ENCODE peak calls at places on chromosomes 5 and 9, in six cellular contexts. K, H, P, E, X and M are unnamed samples.
A peak's percentile ranks its signal among the peaks of the same experiment; 100 is the strongest.

GRCh38 chr9:21031091-21031817 is at the start of gene HACD4:
- DNase-seq in K (peak; percentile 42), H (peak; percentile 18), P (no peak), E (peak; percentile 47), X (peak; percentile 18), M (no peak)

GRCh38 chr9:81522721-81523551 is 166.4 kb downstream of the TLE1 start:
- DNase-seq in K (peak; percentile 83), H (no peak), P (no peak), E (no peak), X (peak; percentile 40), M (no peak)

GRCh38 chr5:10511741-10512640 is 51.9 kb upstream of the ANKRD33B start:
- DNase-seq in K (no peak), H (no peak), P (peak; percentile 95), E (no peak), X (no peak), M (no peak)

GRCh38 chr9:89497181-89497963 is 541 bp downstream of the SEMA4D start:
- DNase-seq in K (no peak), H (no peak), P (no peak), E (no peak), X (no peak), M (no peak)

GRCh38 chr5:179176571-179177230 is 116.5 kb downstream of the ZNF354C start:
- DNase-seq in K (no peak), H (no peak), P (no peak), E (no peak), X (no peak), M (no peak)

GRCh38 chr5:3143382-3143781 is 391.9 kb upstream of the IRX2 start:
- DNase-seq in K (no peak), H (no peak), P (no peak), E (no peak), X (no peak), M (no peak)

GRCh38 chr9:4762889-4763521 is 22.0 kb upstream of the AK3 start:
- DNase-seq in K (peak; percentile 52), H (no peak), P (no peak), E (peak; percentile 67), X (no peak), M (no peak)

GRCh38 chr9:6735422-6735821 is 22.4 kb upstream of the KDM4C start:
- DNase-seq in K (no peak), H (no peak), P (no peak), E (no peak), X (no peak), M (no peak)

GRCh38 chr9:136840877-136841645 is 1.2 kb upstream of the AJM1 start:
- DNase-seq in K (peak; percentile 44), H (no peak), P (peak; percentile 94), E (no peak), X (peak; percentile 52), M (no peak)